ENCODE peak calls at places on chromosome 19, in six cellular contexts. One of them, this sample, is unnamed.

GRCh38 chr19:7857727-7858701 is 16.2 kb downstream of the PRR36 start:
- DNase-seq in fibroblast of lung: no peak
- DNase-seq in CD8-positive, alpha-beta T cell: no peak
- DNase-seq in psoas muscle: no peak
- DNase-seq in caudate nucleus: peak
- DNase-seq in GM23248: no peak
- DNase-seq in this sample: no peak

GRCh38 chr19:51029718-51030117 is 3.3 kb upstream of the KLK11 start:
- DNase-seq in fibroblast of lung: no peak
- DNase-seq in CD8-positive, alpha-beta T cell: no peak
- DNase-seq in psoas muscle: no peak
- DNase-seq in caudate nucleus: no peak
- DNase-seq in GM23248: no peak
- DNase-seq in this sample: no peak

GRCh38 chr19:38617764-38618589 is at the start of gene MAP4K1:
- DNase-seq in fibroblast of lung: no peak
- DNase-seq in CD8-positive, alpha-beta T cell: peak
- DNase-seq in psoas muscle: peak
- DNase-seq in caudate nucleus: peak
- DNase-seq in GM23248: no peak
- DNase-seq in this sample: no peak

GRCh38 chr19:37007587-37008220 is 70.5 kb upstream of the ZNF420 start:
- DNase-seq in fibroblast of lung: peak
- DNase-seq in CD8-positive, alpha-beta T cell: peak
- DNase-seq in psoas muscle: peak
- DNase-seq in caudate nucleus: peak
- DNase-seq in GM23248: peak
- DNase-seq in this sample: peak

GRCh38 chr19:44684892-44685847 is 13.8 kb upstream of the CEACAM16 start:
- DNase-seq in fibroblast of lung: peak
- DNase-seq in CD8-positive, alpha-beta T cell: no peak
- DNase-seq in psoas muscle: no peak
- DNase-seq in caudate nucleus: no peak
- DNase-seq in GM23248: peak
- DNase-seq in this sample: peak

GRCh38 chr19:1324792-1325567 is 39.3 kb downstream of the EFNA2 start:
- DNase-seq in fibroblast of lung: peak
- DNase-seq in CD8-positive, alpha-beta T cell: peak
- DNase-seq in psoas muscle: peak
- DNase-seq in caudate nucleus: peak
- DNase-seq in GM23248: peak
- DNase-seq in this sample: peak

GRCh38 chr19:16627194-16627927 is 643 bp downstream of the MED26 start:
- DNase-seq in fibroblast of lung: peak
- DNase-seq in CD8-positive, alpha-beta T cell: peak
- DNase-seq in psoas muscle: no peak
- DNase-seq in caudate nucleus: no peak
- DNase-seq in GM23248: peak
- DNase-seq in this sample: peak

GRCh38 chr19:6220385-6221191 is 59.2 kb downstream of the MLLT1 start:
- DNase-seq in fibroblast of lung: peak
- DNase-seq in CD8-positive, alpha-beta T cell: no peak
- DNase-seq in psoas muscle: peak
- DNase-seq in caudate nucleus: no peak
- DNase-seq in GM23248: peak
- DNase-seq in this sample: no peak

GRCh38 chr19:18122860-18123795 is 25.6 kb downstream of the MAST3 start:
- DNase-seq in fibroblast of lung: no peak
- DNase-seq in CD8-positive, alpha-beta T cell: no peak
- DNase-seq in psoas muscle: no peak
- DNase-seq in caudate nucleus: no peak
- DNase-seq in GM23248: no peak
- DNase-seq in this sample: no peak

GRCh38 chr19:55132453-55133129 is 15.2 kb upstream of the PPP1R12C start:
- DNase-seq in fibroblast of lung: no peak
- DNase-seq in CD8-positive, alpha-beta T cell: no peak
- DNase-seq in psoas muscle: no peak
- DNase-seq in caudate nucleus: no peak
- DNase-seq in GM23248: peak
- DNase-seq in this sample: no peak

GRCh38 chr19:55136399-55137102 is 12.5 kb downstream of the TNNT1 start:
- DNase-seq in fibroblast of lung: no peak
- DNase-seq in CD8-positive, alpha-beta T cell: no peak
- DNase-seq in psoas muscle: no peak
- DNase-seq in caudate nucleus: no peak
- DNase-seq in GM23248: no peak
- DNase-seq in this sample: no peak

GRCh38 chr19:55137915-55138314 is 11.1 kb downstream of the TNNT1 start:
- DNase-seq in fibroblast of lung: no peak
- DNase-seq in CD8-positive, alpha-beta T cell: no peak
- DNase-seq in psoas muscle: no peak
- DNase-seq in caudate nucleus: no peak
- DNase-seq in GM23248: no peak
- DNase-seq in this sample: no peak

GRCh38 chr19:55133639-55134444 is 15.2 kb downstream of the TNNT1 start:
- DNase-seq in fibroblast of lung: no peak
- DNase-seq in CD8-positive, alpha-beta T cell: no peak
- DNase-seq in psoas muscle: no peak
- DNase-seq in caudate nucleus: no peak
- DNase-seq in GM23248: no peak
- DNase-seq in this sample: no peak

DNA sequence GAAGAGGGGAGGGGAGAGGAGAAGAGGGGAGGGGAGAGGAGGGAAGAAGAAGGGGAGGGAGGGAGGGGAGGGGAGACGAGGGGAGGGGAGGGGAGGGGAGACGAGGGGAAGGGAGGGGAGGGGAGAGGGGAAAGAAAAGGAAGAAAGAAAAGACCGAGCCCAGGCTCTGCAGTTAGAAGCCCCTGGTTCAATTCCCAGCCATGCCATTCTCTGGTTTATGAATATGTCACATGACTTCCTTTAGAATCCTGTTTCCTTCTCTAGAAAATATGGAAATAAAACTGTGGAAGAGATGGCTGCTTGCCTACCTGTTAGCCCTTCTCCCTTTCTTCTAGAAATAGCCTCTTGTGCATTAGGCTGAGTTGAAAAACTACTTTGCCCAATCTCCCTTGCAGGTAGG is 14.3 kb downstream of the TNNT1 start:
- DNase-seq in fibroblast of lung: no peak
- DNase-seq in CD8-positive, alpha-beta T cell: no peak
- DNase-seq in psoas muscle: no peak
- DNase-seq in caudate nucleus: no peak
- DNase-seq in GM23248: no peak
- DNase-seq in this sample: no peak
- H3K27ac ChIP-seq in fibroblast of lung: no peak
- H3K27ac ChIP-seq in CD8-positive, alpha-beta T cell: no peak
- H3K27ac ChIP-seq in psoas muscle: no peak
- H3K27ac ChIP-seq in caudate nucleus: no peak
- H3K27ac ChIP-seq in GM23248: no peak
- H3K27ac ChIP-seq in this sample: peak

GRCh38 chr19:49929121-49929610 is at the start of the genes ATF5 and NUP62:
- DNase-seq in fibroblast of lung: peak
- DNase-seq in CD8-positive, alpha-beta T cell: peak
- DNase-seq in psoas muscle: peak
- DNase-seq in caudate nucleus: peak
- DNase-seq in GM23248: peak
- DNase-seq in this sample: peak
- H3K27ac ChIP-seq in fibroblast of lung: peak
- H3K27ac ChIP-seq in CD8-positive, alpha-beta T cell: peak
- H3K27ac ChIP-seq in psoas muscle: peak
- H3K27ac ChIP-seq in caudate nucleus: peak
- H3K27ac ChIP-seq in GM23248: peak
- H3K27ac ChIP-seq in this sample: peak

DNA sequence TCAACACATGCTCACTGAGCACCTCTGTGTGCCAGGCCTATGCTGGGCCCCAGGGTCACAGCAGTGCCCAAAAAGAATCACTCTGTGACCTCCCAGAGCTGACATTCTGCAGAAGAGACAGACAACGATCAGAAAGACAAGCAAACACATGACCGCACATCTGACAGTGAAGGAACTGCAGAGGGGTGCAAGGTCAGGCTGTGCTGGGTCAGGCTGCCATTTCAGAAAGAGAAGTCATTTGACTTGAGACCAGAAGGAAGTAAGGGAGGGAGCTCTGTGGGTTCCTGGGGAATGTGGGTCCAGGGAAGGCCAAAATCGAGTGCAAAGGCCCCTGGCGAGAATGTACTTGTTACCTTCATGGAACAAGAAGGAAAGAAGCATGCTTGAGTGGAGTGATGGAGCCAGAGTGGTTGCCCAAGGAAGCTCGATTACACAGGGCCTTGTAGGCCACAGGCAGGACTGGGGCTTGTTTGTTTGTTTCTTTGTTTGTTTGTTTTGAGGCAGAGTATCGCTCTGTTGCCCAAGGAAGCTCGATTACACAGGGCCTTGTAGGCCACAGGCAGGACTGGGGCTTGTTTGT is 11.4 kb upstream of the CD22 start:
- DNase-seq in fibroblast of lung: no peak
- DNase-seq in CD8-positive, alpha-beta T cell: no peak
- DNase-seq in psoas muscle: no peak
- DNase-seq in caudate nucleus: no peak
- DNase-seq in GM23248: no peak
- DNase-seq in this sample: no peak
- H3K27ac ChIP-seq in fibroblast of lung: no peak
- H3K27ac ChIP-seq in CD8-positive, alpha-beta T cell: no peak
- H3K27ac ChIP-seq in psoas muscle: no peak
- H3K27ac ChIP-seq in caudate nucleus: no peak
- H3K27ac ChIP-seq in GM23248: no peak
- H3K27ac ChIP-seq in this sample: peak

GRCh38 chr19:42200116-42200740 is 17.2 kb downstream of the DEDD2 start:
- DNase-seq in fibroblast of lung: no peak
- DNase-seq in CD8-positive, alpha-beta T cell: no peak
- DNase-seq in psoas muscle: no peak
- DNase-seq in caudate nucleus: no peak
- DNase-seq in GM23248: no peak
- DNase-seq in this sample: no peak
- H3K27ac ChIP-seq in fibroblast of lung: no peak
- H3K27ac ChIP-seq in CD8-positive, alpha-beta T cell: peak
- H3K27ac ChIP-seq in psoas muscle: no peak
- H3K27ac ChIP-seq in caudate nucleus: no peak
- H3K27ac ChIP-seq in GM23248: no peak
- H3K27ac ChIP-seq in this sample: peak

DNA sequence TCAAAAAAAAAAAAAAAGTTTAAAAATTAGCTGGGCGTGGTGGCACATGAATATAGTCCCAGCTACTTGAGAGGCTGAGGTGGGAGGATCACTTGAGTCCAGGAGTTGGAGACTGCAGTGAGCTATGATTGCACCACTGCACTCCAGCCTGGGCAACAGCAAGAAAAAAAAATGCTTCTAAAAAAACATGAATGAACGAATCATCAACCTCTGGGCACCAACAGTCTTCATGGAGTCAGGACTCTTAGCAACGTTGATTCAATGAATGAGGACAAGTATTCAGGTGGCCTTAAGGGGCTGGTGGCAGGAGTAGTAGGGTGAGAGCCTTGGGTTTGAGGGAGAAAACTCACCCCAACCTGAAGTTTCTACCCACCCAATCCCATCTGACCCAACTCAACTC is 20.6 kb upstream of the OLFM2 start:
- DNase-seq in fibroblast of lung: no peak
- DNase-seq in CD8-positive, alpha-beta T cell: no peak
- DNase-seq in psoas muscle: no peak
- DNase-seq in caudate nucleus: no peak
- DNase-seq in GM23248: peak
- DNase-seq in this sample: no peak
- H3K27ac ChIP-seq in fibroblast of lung: no peak
- H3K27ac ChIP-seq in CD8-positive, alpha-beta T cell: no peak
- H3K27ac ChIP-seq in psoas muscle: no peak
- H3K27ac ChIP-seq in caudate nucleus: no peak
- H3K27ac ChIP-seq in GM23248: no peak
- H3K27ac ChIP-seq in this sample: no peak

This sample was measured in RWPE1.